ENCODE peak calls at places on chromosomes 11 and 22, in nine cellular contexts. One of them, this sample, is unnamed.

GRCh38 chr11:72681226-72682153 is 7.3 kb upstream of the PDE2A start:
- DNase-seq in epithelial cell of esophagus: peak
- DNase-seq in GM12865: no peak
- DNase-seq in tibial artery: no peak
- DNase-seq in AG10803: peak
- DNase-seq in MM.1S: no peak
- DNase-seq in DND-41: no peak
- DNase-seq in breast epithelium: no peak
- DNase-seq in glutamatergic neuron: no peak
- DNase-seq in this sample: no peak

GRCh38 chr11:102312656-102313055 is 4.6 kb upstream of the BIRC3 start:
- DNase-seq in epithelial cell of esophagus: no peak
- DNase-seq in GM12865: no peak
- DNase-seq in tibial artery: no peak
- DNase-seq in AG10803: peak
- DNase-seq in MM.1S: no peak
- DNase-seq in DND-41: no peak
- DNase-seq in breast epithelium: no peak
- DNase-seq in glutamatergic neuron: no peak
- DNase-seq in this sample: no peak

GRCh38 chr22:37931893-37932389 is 21.5 kb downstream of the C22orf23 start:
- DNase-seq in epithelial cell of esophagus: no peak
- DNase-seq in GM12865: no peak
- DNase-seq in tibial artery: no peak
- DNase-seq in AG10803: no peak
- DNase-seq in MM.1S: no peak
- DNase-seq in DND-41: no peak
- DNase-seq in breast epithelium: no peak
- DNase-seq in glutamatergic neuron: no peak
- DNase-seq in this sample: no peak

GRCh38 chr11:110362916-110363574 is 66.6 kb upstream of the RDX start:
- DNase-seq in epithelial cell of esophagus: peak
- DNase-seq in GM12865: peak
- DNase-seq in tibial artery: no peak
- DNase-seq in AG10803: no peak
- DNase-seq in MM.1S: no peak
- DNase-seq in DND-41: no peak
- DNase-seq in breast epithelium: no peak
- DNase-seq in glutamatergic neuron: peak
- DNase-seq in this sample: no peak

GRCh38 chr11:35618497-35619029 is 303 bp downstream of the FJX1 start:
- DNase-seq in epithelial cell of esophagus: peak
- DNase-seq in GM12865: peak
- DNase-seq in tibial artery: no peak
- DNase-seq in AG10803: no peak
- DNase-seq in MM.1S: peak
- DNase-seq in DND-41: no peak
- DNase-seq in breast epithelium: no peak
- DNase-seq in glutamatergic neuron: no peak
- DNase-seq in this sample: no peak

GRCh38 chr22:33000342-33001280 is 57.6 kb downstream of the SYN3 start:
- DNase-seq in epithelial cell of esophagus: peak
- DNase-seq in GM12865: peak
- DNase-seq in tibial artery: no peak
- DNase-seq in AG10803: peak
- DNase-seq in MM.1S: no peak
- DNase-seq in DND-41: peak
- DNase-seq in breast epithelium: no peak
- DNase-seq in glutamatergic neuron: peak
- DNase-seq in this sample: peak

GRCh38 chr11:69450064-69450856 is 31.2 kb upstream of the LINC01488 start:
- DNase-seq in epithelial cell of esophagus: no peak
- DNase-seq in GM12865: no peak
- DNase-seq in tibial artery: no peak
- DNase-seq in AG10803: no peak
- DNase-seq in MM.1S: no peak
- DNase-seq in DND-41: no peak
- DNase-seq in breast epithelium: no peak
- DNase-seq in glutamatergic neuron: no peak
- DNase-seq in this sample: no peak

GRCh38 chr11:112555491-112556364 is 295.1 kb upstream of the PLET1 start:
- DNase-seq in epithelial cell of esophagus: peak
- DNase-seq in GM12865: peak
- DNase-seq in tibial artery: peak
- DNase-seq in AG10803: peak
- DNase-seq in MM.1S: no peak
- DNase-seq in DND-41: peak
- DNase-seq in breast epithelium: no peak
- DNase-seq in glutamatergic neuron: peak
- DNase-seq in this sample: peak

GRCh38 chr22:23282986-23283385 is 102.7 kb downstream of the BCR start:
- DNase-seq in epithelial cell of esophagus: no peak
- DNase-seq in GM12865: no peak
- DNase-seq in tibial artery: no peak
- DNase-seq in AG10803: no peak
- DNase-seq in MM.1S: no peak
- DNase-seq in DND-41: no peak
- DNase-seq in breast epithelium: no peak
- DNase-seq in glutamatergic neuron: no peak
- DNase-seq in this sample: no peak

GRCh38 chr11:26931248-26931631 is 62.7 kb upstream of the FIBIN start:
- DNase-seq in epithelial cell of esophagus: peak
- DNase-seq in GM12865: no peak
- DNase-seq in tibial artery: no peak
- DNase-seq in AG10803: peak
- DNase-seq in MM.1S: no peak
- DNase-seq in DND-41: no peak
- DNase-seq in breast epithelium: no peak
- DNase-seq in glutamatergic neuron: peak
- DNase-seq in this sample: no peak

GRCh38 chr11:111607751-111608150 is 5.5 kb downstream of the SIK2 start:
- DNase-seq in epithelial cell of esophagus: no peak
- DNase-seq in GM12865: no peak
- DNase-seq in tibial artery: no peak
- DNase-seq in AG10803: no peak
- DNase-seq in MM.1S: no peak
- DNase-seq in DND-41: no peak
- DNase-seq in breast epithelium: no peak
- DNase-seq in glutamatergic neuron: no peak
- DNase-seq in this sample: no peak

GRCh38 chr11:69605737-69606526 is 35.0 kb upstream of the CCND1 start:
- DNase-seq in epithelial cell of esophagus: no peak
- DNase-seq in GM12865: no peak
- DNase-seq in tibial artery: no peak
- DNase-seq in AG10803: no peak
- DNase-seq in MM.1S: no peak
- DNase-seq in DND-41: no peak
- DNase-seq in breast epithelium: no peak
- DNase-seq in glutamatergic neuron: no peak
- DNase-seq in this sample: no peak

GRCh38 chr11:16612801-16613400 is 125.5 kb upstream of the C11orf58 start:
- DNase-seq in epithelial cell of esophagus: peak
- DNase-seq in GM12865: no peak
- DNase-seq in tibial artery: no peak
- DNase-seq in AG10803: no peak
- DNase-seq in MM.1S: no peak
- DNase-seq in DND-41: no peak
- DNase-seq in breast epithelium: no peak
- DNase-seq in glutamatergic neuron: no peak
- DNase-seq in this sample: no peak

GRCh38 chr11:78420255-78420764 is 2.7 kb upstream of the GAB2 start:
- DNase-seq in epithelial cell of esophagus: peak
- DNase-seq in GM12865: peak
- DNase-seq in tibial artery: peak
- DNase-seq in AG10803: peak
- DNase-seq in MM.1S: peak
- DNase-seq in DND-41: peak
- DNase-seq in breast epithelium: peak
- DNase-seq in glutamatergic neuron: peak
- DNase-seq in this sample: peak

GRCh38 chr11:46322759-46323158 is 24.5 kb upstream of the DGKZ start:
- DNase-seq in epithelial cell of esophagus: no peak
- DNase-seq in GM12865: no peak
- DNase-seq in tibial artery: no peak
- DNase-seq in AG10803: peak
- DNase-seq in MM.1S: no peak
- DNase-seq in DND-41: no peak
- DNase-seq in breast epithelium: no peak
- DNase-seq in glutamatergic neuron: no peak
- DNase-seq in this sample: peak
- TF ChIP-seq CTCF in epithelial cell of esophagus: peak
- TF ChIP-seq CTCF in GM12865: peak
- TF ChIP-seq CTCF in tibial artery: no peak
- TF ChIP-seq CTCF in AG10803: peak
- TF ChIP-seq CTCF in MM.1S: peak
- TF ChIP-seq CTCF in DND-41: peak
- TF ChIP-seq CTCF in breast epithelium: no peak
- TF ChIP-seq CTCF in glutamatergic neuron: no peak
- TF ChIP-seq CTCF in this sample: no peak

DNA sequence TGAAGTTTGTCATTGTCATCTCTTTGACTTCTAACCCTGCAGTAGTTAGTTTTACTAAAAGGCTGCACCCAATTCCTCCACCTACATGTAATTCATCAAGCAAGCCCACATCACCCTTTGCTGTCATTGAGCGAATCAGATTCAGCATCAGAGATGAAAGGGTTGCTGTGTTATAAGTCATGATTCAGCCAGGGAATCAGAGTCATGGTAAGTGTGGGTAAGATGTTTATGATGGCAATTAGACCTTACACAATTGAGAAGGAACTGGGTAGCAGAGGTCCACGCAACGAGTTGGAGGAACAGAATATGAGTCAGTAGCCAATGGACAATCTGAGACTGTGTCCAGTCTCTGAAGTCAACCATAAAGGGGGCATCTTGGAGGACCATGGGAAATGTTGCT is 162.8 kb upstream of the SNX19 start:
- DNase-seq in epithelial cell of esophagus: peak
- DNase-seq in GM12865: no peak
- DNase-seq in tibial artery: no peak
- DNase-seq in AG10803: peak
- DNase-seq in MM.1S: no peak
- DNase-seq in DND-41: no peak
- DNase-seq in breast epithelium: no peak
- DNase-seq in glutamatergic neuron: no peak
- DNase-seq in this sample: no peak
- TF ChIP-seq CTCF in epithelial cell of esophagus: no peak
- TF ChIP-seq CTCF in GM12865: no peak
- TF ChIP-seq CTCF in tibial artery: no peak
- TF ChIP-seq CTCF in AG10803: no peak
- TF ChIP-seq CTCF in MM.1S: no peak
- TF ChIP-seq CTCF in DND-41: no peak
- TF ChIP-seq CTCF in breast epithelium: no peak
- TF ChIP-seq CTCF in glutamatergic neuron: no peak
- TF ChIP-seq CTCF in this sample: no peak

DNA sequence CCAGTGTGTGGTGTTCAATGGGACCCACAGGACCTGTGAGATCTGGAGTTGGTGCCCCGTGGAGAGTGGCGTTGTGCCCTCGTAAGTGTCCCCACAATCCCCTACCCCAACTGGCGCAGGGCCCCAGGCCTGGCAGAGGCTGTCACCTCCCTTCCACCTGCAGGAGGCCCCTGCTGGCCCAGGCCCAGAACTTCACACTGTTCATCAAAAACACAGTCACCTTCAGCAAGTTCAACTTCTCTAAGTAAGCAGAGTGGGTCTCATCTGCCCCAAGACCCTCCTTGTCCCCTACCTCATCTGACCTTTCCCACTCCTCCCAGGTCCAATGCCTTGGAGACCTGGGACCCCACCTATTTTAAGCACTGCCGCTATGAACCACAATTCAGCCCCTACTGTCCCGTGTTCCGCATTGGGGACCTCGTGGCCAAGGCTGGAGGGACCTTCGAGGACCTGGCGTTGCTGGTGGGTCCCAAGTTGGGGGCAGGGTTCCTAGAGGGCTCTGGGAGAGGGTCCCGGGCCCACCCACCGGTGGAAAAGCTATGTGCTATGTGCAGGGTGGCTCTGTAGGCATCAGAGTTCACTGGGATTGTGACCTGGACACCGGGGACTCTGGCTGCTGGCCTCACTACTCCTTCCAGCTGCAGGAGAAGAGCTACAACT is 8.1 kb downstream of the P2RX6 start:
- DNase-seq in epithelial cell of esophagus: no peak
- DNase-seq in GM12865: no peak
- DNase-seq in tibial artery: no peak
- DNase-seq in AG10803: no peak
- DNase-seq in MM.1S: no peak
- DNase-seq in DND-41: no peak
- DNase-seq in breast epithelium: no peak
- DNase-seq in glutamatergic neuron: no peak
- DNase-seq in this sample: no peak
- TF ChIP-seq CTCF in epithelial cell of esophagus: no peak
- TF ChIP-seq CTCF in GM12865: no peak
- TF ChIP-seq CTCF in tibial artery: no peak
- TF ChIP-seq CTCF in AG10803: no peak
- TF ChIP-seq CTCF in MM.1S: peak
- TF ChIP-seq CTCF in DND-41: peak
- TF ChIP-seq CTCF in breast epithelium: no peak
- TF ChIP-seq CTCF in glutamatergic neuron: no peak
- TF ChIP-seq CTCF in this sample: no peak

DNA sequence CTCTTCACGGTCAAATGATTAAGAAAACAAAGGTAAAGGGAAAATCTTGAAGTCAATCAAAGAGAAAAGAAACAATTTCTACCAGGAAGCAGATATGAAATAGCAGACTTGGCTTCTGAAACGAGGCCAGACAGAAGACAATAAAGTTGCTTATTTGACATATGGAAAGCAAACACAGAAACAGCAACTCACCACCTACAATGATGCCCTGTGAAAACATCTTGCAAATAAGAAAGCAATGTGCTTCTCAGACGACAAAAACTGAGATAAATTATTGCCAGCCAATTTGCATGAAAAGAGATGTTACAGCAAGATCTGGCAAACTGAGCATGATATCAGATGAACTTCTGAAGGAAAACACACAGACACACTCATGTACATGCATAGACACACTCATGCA is 45.9 kb upstream of the CTSC start:
- DNase-seq in epithelial cell of esophagus: no peak
- DNase-seq in GM12865: peak
- DNase-seq in tibial artery: no peak
- DNase-seq in AG10803: no peak
- DNase-seq in MM.1S: no peak
- DNase-seq in DND-41: no peak
- DNase-seq in breast epithelium: no peak
- DNase-seq in glutamatergic neuron: no peak
- DNase-seq in this sample: no peak
- TF ChIP-seq CTCF in epithelial cell of esophagus: no peak
- TF ChIP-seq CTCF in GM12865: no peak
- TF ChIP-seq CTCF in tibial artery: no peak
- TF ChIP-seq CTCF in AG10803: no peak
- TF ChIP-seq CTCF in MM.1S: no peak
- TF ChIP-seq CTCF in DND-41: no peak
- TF ChIP-seq CTCF in breast epithelium: no peak
- TF ChIP-seq CTCF in glutamatergic neuron: no peak
- TF ChIP-seq CTCF in this sample: no peak

This sample was measured in activated CD8-positive, alpha-beta T cell treated with anti-CD3 and anti-CD28 coated beads for 36 hours.